ENCODE peak calls at places on chromosomes 4 and X, in ten cellular contexts. I is MM.1S, G is GM23248, W is PC-3, U is hepatocyte, M is OCI-LY7, Z is HCT116, J is SK-N-SH, Y is Karpas-422, O is PC-9. D is an unnamed sample. For H3K9me2, the result is how much of the 10 kb centered on the place peaks cover.

GRCh38 chrX:107552976-107553375 is 75.3 kb upstream of the PRPS1 start:
- DNase-seq in U (no peak), W (no peak), J (no peak), O (no peak), Z (no peak), M (no peak), G (peak), I (no peak), Y (no peak), D (no peak)

GRCh38 chrX:74382613-74383012 is 38.7 kb upstream of the SLC16A2 start:
- DNase-seq in M (peak), O (peak), Y (peak), Z (peak), I (peak), W (peak), U (peak), G (peak), J (peak), D (peak)

GRCh38 chr4:45317276-45317675 is 590.9 kb upstream of the GNPDA2 start:
- DNase-seq in O (no peak), J (no peak), G (peak), M (no peak), W (peak), U (peak), Z (no peak), I (no peak), Y (no peak), D (no peak)

GRCh38 chr4:142316913-142317312 is 529.2 kb downstream of the INPP4B start:
- DNase-seq in Y (no peak), I (no peak), O (no peak), J (no peak), G (no peak), U (no peak), W (no peak), M (no peak), Z (no peak), D (no peak)

GRCh38 chrX:108439434-108439883 is at the start of gene COL4A5:
- DNase-seq in W (peak), I (peak), U (peak), G (peak), J (no peak), M (no peak), Z (peak), O (peak), Y (no peak), D (peak)

GRCh38 chrX:6120329-6120728 is 108.3 kb downstream of the NLGN4X start:
- DNase-seq in U (no peak), Z (no peak), Y (peak), J (no peak), M (no peak), I (no peak), G (no peak), O (no peak), W (no peak), D (no peak)

GRCh38 chrX:151815461-151815860 is 80.9 kb downstream of the CNGA2 start:
- DNase-seq in Y (no peak), J (no peak), O (no peak), I (no peak), W (no peak), U (no peak), Z (no peak), M (no peak), G (peak), D (no peak)

GRCh38 chr4:73662709-73663546 is 42.7 kb upstream of the RASSF6 start:
- DNase-seq in O (no peak), G (peak), W (peak), J (no peak), M (peak), I (peak), U (peak), Z (peak), Y (peak), D (peak)

GRCh38 chrX:15911729-15912550 is 57.3 kb upstream of the AP1S2 start:
- DNase-seq in W (peak), I (no peak), U (no peak), O (no peak), M (no peak), G (peak), Y (peak), J (no peak), Z (no peak), D (no peak)

GRCh38 chrX:21996872-21997271 is 35.3 kb upstream of the PHEX start:
- DNase-seq in G (peak), Z (no peak), M (no peak), O (peak), W (peak), Y (no peak), J (no peak), U (no peak), I (no peak), D (no peak)

GRCh38 chrX:125651426-125651825 is 331.8 kb downstream of the TEX13C start:
- DNase-seq in J (no peak), G (no peak), O (no peak), U (no peak), I (no peak), Y (no peak), W (no peak), Z (no peak), M (no peak), D (no peak)

GRCh38 chr4:23631255-23631950 is 258.4 kb downstream of the PPARGC1A start:
- DNase-seq in Y (no peak), W (no peak), U (no peak), J (no peak), O (no peak), G (no peak), Z (no peak), M (no peak), I (no peak), D (peak)

GRCh38 chr4:150117094-150117493 is 38.8 kb downstream of the DCLK2 start:
- DNase-seq in G (peak), Z (no peak), J (no peak), I (no peak), U (no peak), O (no peak), Y (no peak), W (no peak), M (no peak), D (no peak)

GRCh38 chrX:111088628-111089027 is 7.4 kb upstream of the PAK3 start:
- DNase-seq in M (no peak), U (no peak), Y (no peak), I (no peak), J (no peak), O (no peak), Z (no peak), G (no peak), W (no peak), D (no peak)

GRCh38 chr4:40055379-40055872 is 1.2 kb upstream of the N4BP2 start:
- DNase-seq in Z (no peak), O (no peak), M (no peak), J (no peak), U (no peak), W (no peak), Y (peak), I (no peak), G (no peak), D (no peak)

GRCh38 chrX:97845451-97845850 is 961.7 kb downstream of the RPA4 start:
- DNase-seq in G (no peak), U (no peak), J (peak), I (no peak), O (no peak), W (no peak), Y (no peak), M (no peak), Z (no peak), D (no peak)

GRCh38 chr4:21134994-21135393 is 434.7 kb downstream of the PACRGL start:
- DNase-seq in W (peak), J (peak), I (peak), M (no peak), Y (peak), U (peak), Z (no peak), G (peak), O (no peak), D (peak)

GRCh38 chr4:151409470-151410313 is 716 bp downstream of the FHIP1A start:
- DNase-seq in G (no peak), I (no peak), W (peak), J (peak), Z (peak), O (peak), U (peak), Y (no peak), M (no peak), D (peak)

DNA sequence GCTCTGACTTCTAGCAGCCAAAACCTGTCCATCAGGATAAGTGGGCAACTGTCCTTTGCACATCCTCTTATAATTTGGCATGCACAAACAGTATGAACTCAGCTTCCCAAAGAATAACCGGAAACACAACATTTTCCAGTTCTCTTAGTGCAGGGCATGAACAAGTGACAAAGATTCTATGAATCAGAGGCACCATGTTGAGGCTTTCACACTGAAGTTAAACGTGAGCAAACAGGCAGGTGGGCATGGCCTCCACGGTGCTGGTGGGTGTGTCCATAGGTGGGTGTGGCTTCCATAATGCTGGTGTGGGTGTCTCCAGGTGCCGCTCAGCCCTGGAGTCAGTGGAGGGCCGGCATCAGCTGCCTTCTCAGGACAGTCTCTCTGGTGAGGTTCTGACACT is 196.5 kb downstream of the SMIM20 start:
- DNase-seq in G (no peak), Y (no peak), I (no peak), W (peak), M (no peak), J (no peak), Z (no peak), U (no peak), O (peak), D (no peak)
- H3K9me2 ChIP-seq in G (under half), Y (under half), I (under half), W (under half), M (under half), J (under half), Z (under half), U (under half), O (under half), D (under half)

GRCh38 chr4:101127176-101127790 is 220.0 kb downstream of the PPP3CA start:
- DNase-seq in U (no peak), W (no peak), I (no peak), G (no peak), Y (no peak), Z (no peak), M (peak), O (no peak), J (no peak), D (no peak)
- H3K9me2 ChIP-seq in U (under half), W (under half), I (under half), G (under half), Y (under half), Z (under half), M (under half), O (under half), J (under half), D (under half)

GRCh38 chrX:24169211-24169610 is 19.7 kb downstream of the ZFX start:
- DNase-seq in M (peak), I (no peak), U (no peak), Z (no peak), O (no peak), G (peak), Y (peak), J (no peak), W (no peak), D (no peak)

GRCh38 chrX:24168807-24169206 is 19.3 kb downstream of the ZFX start:
- DNase-seq in I (no peak), U (no peak), O (no peak), W (no peak), G (no peak), Z (no peak), M (no peak), Y (peak), J (no peak), D (no peak)

GRCh38 chrX:24166078-24166477 is 16.5 kb downstream of the ZFX start:
- DNase-seq in W (no peak), Z (no peak), U (no peak), Y (no peak), O (no peak), I (no peak), M (no peak), J (no peak), G (no peak), D (no peak)

GRCh38 chrX:24173115-24173847 is 23.8 kb downstream of the ZFX start:
- DNase-seq in J (no peak), I (no peak), O (no peak), M (no peak), U (no peak), Y (no peak), Z (no peak), G (no peak), W (no peak), D (no peak)

GRCh38 chrX:24167719-24168472 is 18.4 kb downstream of the ZFX start:
- DNase-seq in O (no peak), J (no peak), G (peak), Z (no peak), I (no peak), M (peak), U (no peak), Y (peak), W (no peak), D (no peak)
- H3K9me2 ChIP-seq in O (under half), J (under half), G (under half), Z (under half), I (under half), M (under half), U (under half), Y (under half), W (under half), D (under half)

GRCh38 chrX:116972362-116972761 is 509.6 kb upstream of the CT83 start:
- DNase-seq in O (no peak), Y (no peak), G (no peak), M (no peak), W (no peak), I (no peak), Z (no peak), J (no peak), U (no peak), D (no peak)
- H3K9me2 ChIP-seq in O (under half), Y (under half), G (under half), M (under half), W (under half), I (under half), Z (under half), J (under half), U (under half), D (under half)

DNA sequence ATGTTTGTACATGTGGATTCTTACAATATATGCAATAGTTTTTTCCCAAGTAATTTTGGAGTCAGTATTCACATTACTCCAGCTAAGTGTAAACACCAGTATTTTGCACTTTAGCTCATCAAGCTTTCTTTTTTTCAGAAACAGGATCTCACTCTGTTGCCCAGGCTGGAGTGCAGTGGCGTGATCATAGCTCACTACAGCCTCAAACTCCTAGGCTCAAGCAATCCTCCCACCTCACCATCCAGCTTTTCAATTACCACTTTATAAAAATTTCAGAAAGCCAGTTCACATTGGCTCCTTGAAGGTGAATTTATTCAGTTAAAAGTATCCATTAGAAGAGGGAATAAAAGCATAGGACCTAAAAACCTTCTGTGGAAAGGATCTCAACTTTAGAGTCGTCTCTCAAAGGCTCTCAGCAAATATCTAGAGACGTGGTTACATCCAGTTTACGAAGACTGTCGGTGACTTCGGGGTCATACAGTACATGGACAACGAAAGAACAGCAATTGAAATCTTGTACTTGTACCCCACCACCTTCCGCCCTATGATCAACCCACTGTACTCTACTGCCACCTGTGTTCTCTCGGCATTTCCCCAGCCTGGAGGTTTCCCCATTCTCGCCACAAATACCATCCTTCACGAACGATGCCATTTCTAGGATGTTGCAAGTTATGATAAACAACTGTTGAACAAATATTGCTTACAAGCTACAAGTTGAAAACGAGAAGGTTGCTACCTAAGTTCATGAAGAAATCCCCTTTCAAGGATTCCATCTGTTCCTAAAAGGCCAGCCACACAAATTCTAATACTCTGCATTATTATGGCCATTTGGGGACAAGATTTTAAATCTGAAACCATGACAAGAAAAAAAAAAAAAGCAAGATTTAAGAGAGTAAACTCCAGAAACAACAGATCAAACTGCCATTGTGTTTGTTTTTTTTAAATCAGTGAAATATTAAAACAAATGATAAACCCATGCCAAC is 1.8 kb downstream of the APBB2 start:
- DNase-seq in W (peak), U (peak), O (peak), G (peak), Z (no peak), J (peak), I (no peak), M (peak), Y (no peak), D (peak)
- H3K9me2 ChIP-seq in W (under half), U (under half), O (under half), G (under half), Z (under half), J (under half), I (under half), M (under half), Y (under half), D (under half)

D was measured in GM23338.